ENCODE peak calls at places on chromosomes 4 and X, in four cellular contexts. I, L, S and Y are unnamed samples.
A peak's percentile ranks its signal among the peaks of the same experiment; 100 is the strongest.

GRCh38 chr4:140308366-140309123 is 64.9 kb upstream of the SCOC start:
- DNase-seq in S (no peak), L (no peak), I (no peak), Y (no peak)

GRCh38 chr4:122450847-122451246 is 5.7 kb downstream of the IL2 start:
- DNase-seq in I (no peak), L (peak; percentile 12), S (peak; percentile 1), Y (peak; percentile 49)

GRCh38 chr4:77599378-77599777 is 6.2 kb upstream of the CXCL13 start:
- DNase-seq in S (peak; percentile 30), I (no peak), L (peak; percentile 36), Y (no peak)

GRCh38 chr4:184408021-184408710 is 66.2 kb downstream of the IRF2 start:
- DNase-seq in S (no peak), L (no peak), I (no peak), Y (no peak)

GRCh38 chrX:54452920-54453319 is 12.7 kb downstream of the TSR2 start:
- DNase-seq in S (peak; percentile 27), L (peak; percentile 16), I (no peak), Y (no peak)

GRCh38 chrX:44035576-44035975 is 62.4 kb upstream of the NDP start:
- DNase-seq in I (no peak), S (no peak), L (no peak), Y (no peak)

GRCh38 chr4:22593933-22594332 is 78.1 kb upstream of the ADGRA3 start:
- DNase-seq in L (no peak), I (no peak), S (no peak), Y (no peak)

GRCh38 chr4:133148690-133149363 is at the start of gene PCDH10:
- DNase-seq in I (no peak), L (peak; percentile 59), S (peak; percentile 1), Y (peak; percentile 99)

GRCh38 chr4:183533698-183534097 is 28.8 kb downstream of the ING2 start:
- DNase-seq in I (no peak), S (no peak), L (peak; percentile 67), Y (peak; percentile 10)

GRCh38 chrX:136260801-136261200 is 9.6 kb upstream of the MAP7D3 start:
- DNase-seq in S (no peak), L (no peak), I (no peak), Y (no peak)

GRCh38 chr4:95531141-95531540 is 17.6 kb downstream of the UNC5C start:
- DNase-seq in S (no peak), I (no peak), L (no peak), Y (no peak)

GRCh38 chr4:136864580-136865185 is 667.6 kb downstream of the PCDH18 start:
- DNase-seq in S (peak; percentile 32), L (peak; percentile 3), I (peak; percentile 24), Y (no peak)

GRCh38 chr4:100493756-100494155 is 24.1 kb downstream of the EMCN start:
- DNase-seq in I (no peak), L (no peak), S (no peak), Y (no peak)

GRCh38 chrX:45747905-45748304 is 547.2 kb upstream of the DIPK2B start:
- DNase-seq in L (no peak), I (no peak), S (no peak), Y (no peak)

GRCh38 chr4:118290951-118291350 is 61.9 kb downstream of the PRSS12 start:
- DNase-seq in I (no peak), S (no peak), L (no peak), Y (no peak)

GRCh38 chrX:80335062-80335830 is 85.0 kb upstream of the TENT5D start:
- DNase-seq in L (peak; percentile 4), S (no peak), I (no peak), Y (peak; percentile 86)

GRCh38 chrX:150575415-150575814 is 7.0 kb downstream of the MTM1 start:
- DNase-seq in L (no peak), S (no peak), I (no peak), Y (no peak)

GRCh38 chr4:88320780-88321373 is 36.5 kb upstream of the PPM1K start:
- DNase-seq in S (no peak), I (peak; percentile 83), L (no peak), Y (peak; percentile 45)

GRCh38 chr4:52051213-52051614 is at the start of gene SPATA18:
- DNase-seq in S (no peak), I (no peak), L (no peak), Y (peak; percentile 47)

DNA sequence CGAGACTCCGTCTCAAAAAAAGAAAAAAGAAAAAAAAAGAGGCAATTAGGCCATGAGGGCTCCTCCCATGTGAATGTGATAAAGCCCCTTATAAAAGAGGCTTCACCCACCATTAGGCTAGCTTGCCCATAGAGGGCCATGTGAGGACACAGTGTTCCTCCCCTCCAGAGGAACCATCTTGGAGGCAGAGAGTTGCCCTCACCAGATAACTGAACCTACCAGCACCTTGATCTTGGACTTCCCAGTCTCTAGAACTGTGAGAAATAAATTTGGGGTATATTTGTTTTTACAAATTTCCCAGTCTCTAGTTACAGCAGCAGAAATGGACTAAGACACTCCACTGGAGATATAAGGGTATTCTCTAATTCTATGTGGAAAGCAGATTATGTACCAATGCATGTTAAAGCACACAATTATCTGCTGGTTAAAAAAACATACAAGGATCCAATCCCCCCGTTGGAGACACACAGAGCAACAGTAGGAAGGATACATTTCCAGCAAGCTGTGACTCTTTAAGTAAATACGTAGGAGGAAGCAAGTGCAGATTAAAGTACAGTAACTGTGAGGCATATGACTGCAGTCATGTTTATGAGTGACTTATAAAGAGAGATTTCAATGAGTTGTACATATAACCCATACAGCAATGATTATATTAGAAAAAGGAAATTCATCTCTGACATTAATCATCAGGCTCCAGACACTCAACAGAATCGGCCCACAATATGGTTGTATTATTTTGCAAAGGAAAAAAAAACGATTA is 21.4 kb downstream of the SH3RF1 start:
- DNase-seq in L (no peak), I (no peak), S (peak; percentile 90), Y (no peak)
- TF ChIP-seq EP300 in L (no peak), I (no peak), S (no peak), Y (no peak)

DNA sequence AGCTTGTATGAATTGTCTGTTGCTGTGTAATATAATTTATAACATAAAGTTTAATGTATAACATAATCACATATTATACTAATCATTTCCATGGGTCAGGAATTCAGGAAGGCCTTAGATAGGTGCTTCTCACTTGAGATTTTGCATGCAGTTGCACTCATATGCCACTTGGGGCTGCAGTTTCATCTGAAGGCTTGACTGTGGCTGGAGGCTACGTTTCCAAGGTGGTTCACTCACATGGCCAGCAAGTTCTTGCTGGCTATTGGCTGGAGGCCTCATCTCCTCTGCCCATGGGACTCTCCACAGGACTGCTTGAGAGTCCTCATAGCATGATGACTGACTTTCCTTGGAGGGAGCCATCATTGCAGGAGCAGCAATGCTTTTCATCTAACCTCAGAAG is 53.4 kb upstream of the STX18 start:
- DNase-seq in S (no peak), I (no peak), L (no peak), Y (no peak)
- TF ChIP-seq EZH2 in S (no peak), I (no peak), L (no peak), Y (no peak)

DNA sequence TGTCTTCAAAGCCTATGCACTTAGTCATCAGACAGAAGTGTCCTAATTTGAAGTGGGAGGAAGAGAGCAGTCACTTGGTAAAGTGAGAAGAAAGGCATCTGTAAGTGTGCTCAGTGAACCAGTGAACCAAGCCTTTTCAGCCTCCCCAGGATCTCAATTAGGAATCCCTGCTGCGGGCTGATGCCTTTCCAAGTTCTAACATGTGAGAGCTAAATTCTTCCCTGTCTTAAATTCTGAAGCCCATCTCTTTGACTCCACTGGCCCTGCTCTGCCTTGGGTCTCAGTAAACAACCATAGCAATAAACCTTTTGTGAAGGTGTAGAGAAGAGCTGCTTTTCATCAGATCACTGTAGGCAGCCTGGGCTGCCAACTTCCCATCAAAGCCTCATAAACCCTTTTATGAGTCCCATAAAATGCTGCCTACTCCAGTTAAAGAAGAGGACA is 701.2 kb upstream of the LCORL start:
- DNase-seq in S (no peak), I (no peak), L (no peak), Y (no peak)
- TF ChIP-seq EP300 in S (no peak), I (no peak), L (no peak), Y (no peak)

GRCh38 chr4:146520894-146521542 is 722 bp downstream of the SLC10A7 start:
- DNase-seq in S (peak; percentile 71), I (peak; percentile 32), L (peak; percentile 51), Y (no peak)
- TF ChIP-seq EZH2 in S (no peak), I (no peak), L (no peak), Y (peak; percentile 11)

DNA sequence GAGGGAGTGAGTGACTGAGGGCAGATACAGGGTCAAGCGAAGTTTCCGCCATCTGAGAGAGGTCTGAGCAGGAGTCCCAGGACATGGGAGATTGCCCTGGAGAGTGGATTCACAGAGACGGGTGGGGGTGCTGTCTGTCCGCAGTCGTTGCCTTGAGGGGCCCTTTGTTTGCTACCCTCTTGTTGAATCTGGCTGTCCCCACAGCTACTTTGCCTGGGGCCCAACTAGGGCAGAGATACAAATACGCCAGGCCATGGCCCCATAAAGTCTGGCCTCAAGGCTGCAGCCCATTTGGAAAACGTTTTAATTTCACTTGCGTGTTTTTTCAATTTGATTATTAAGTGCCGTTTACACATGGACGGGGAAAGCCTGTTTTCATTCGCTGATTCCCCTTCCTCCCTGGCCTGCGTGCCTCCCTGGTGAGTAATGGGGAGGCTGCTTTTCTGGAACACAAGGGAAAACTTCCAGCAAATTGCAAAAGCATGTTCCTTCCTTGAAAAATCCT is 134.4 kb downstream of the SMIM20 start:
- DNase-seq in S (no peak), L (no peak), I (no peak), Y (no peak)
- TF ChIP-seq EP300 in S (no peak), L (no peak), I (no peak), Y (no peak)